ENCODE peak calls at places on chromosomes 3 and 15, in six cellular contexts. One of them, this sample, is unnamed.

GRCh38 chr3:188947983-188948657 is 223.7 kb upstream of the TPRG1 start:
- DNase-seq in heart right ventricle: peak
- DNase-seq in cardiac muscle cell: peak
- DNase-seq in HCT116: peak
- DNase-seq in AG04450: no peak
- DNase-seq in tibial artery: peak
- DNase-seq in this sample: peak

GRCh38 chr15:45732544-45733130 is 97.8 kb downstream of the SQOR start:
- DNase-seq in HCT116: no peak
- DNase-seq in cardiac muscle cell: peak
- DNase-seq in tibial artery: no peak
- DNase-seq in heart right ventricle: peak
- DNase-seq in AG04450: no peak
- DNase-seq in this sample: no peak

GRCh38 chr3:71955549-71956373 is 170.8 kb upstream of the PROK2 start:
- DNase-seq in AG04450: peak
- DNase-seq in heart right ventricle: peak
- DNase-seq in tibial artery: peak
- DNase-seq in cardiac muscle cell: peak
- DNase-seq in HCT116: peak
- DNase-seq in this sample: peak

GRCh38 chr3:38054166-38054991 is 15.4 kb downstream of the DLEC1 start:
- DNase-seq in HCT116: no peak
- DNase-seq in heart right ventricle: no peak
- DNase-seq in tibial artery: no peak
- DNase-seq in AG04450: no peak
- DNase-seq in cardiac muscle cell: no peak
- DNase-seq in this sample: no peak

GRCh38 chr3:171165499-171165921 is 139.0 kb upstream of the SLC2A2 start:
- DNase-seq in HCT116: no peak
- DNase-seq in heart right ventricle: no peak
- DNase-seq in AG04450: no peak
- DNase-seq in tibial artery: no peak
- DNase-seq in cardiac muscle cell: no peak
- DNase-seq in this sample: no peak

GRCh38 chr3:31704651-31705179 is 172.0 kb downstream of the STT3B start:
- DNase-seq in AG04450: peak
- DNase-seq in tibial artery: peak
- DNase-seq in heart right ventricle: peak
- DNase-seq in HCT116: peak
- DNase-seq in cardiac muscle cell: no peak
- DNase-seq in this sample: no peak

GRCh38 chr3:156630773-156631093 is 43.7 kb upstream of the TIPARP start:
- DNase-seq in AG04450: no peak
- DNase-seq in cardiac muscle cell: no peak
- DNase-seq in HCT116: no peak
- DNase-seq in heart right ventricle: no peak
- DNase-seq in tibial artery: no peak
- DNase-seq in this sample: no peak

GRCh38 chr3:55658297-55659022 is 171.4 kb upstream of the WNT5A start:
- DNase-seq in AG04450: no peak
- DNase-seq in heart right ventricle: no peak
- DNase-seq in HCT116: no peak
- DNase-seq in tibial artery: no peak
- DNase-seq in cardiac muscle cell: no peak
- DNase-seq in this sample: no peak

GRCh38 chr15:74040115-74040850 is 42.1 kb downstream of the GOLGA6A start:
- DNase-seq in HCT116: no peak
- DNase-seq in heart right ventricle: no peak
- DNase-seq in cardiac muscle cell: no peak
- DNase-seq in tibial artery: peak
- DNase-seq in AG04450: peak
- DNase-seq in this sample: peak

GRCh38 chr3:112320698-112321097 is 12.3 kb upstream of the CD200 start:
- DNase-seq in cardiac muscle cell: no peak
- DNase-seq in heart right ventricle: no peak
- DNase-seq in HCT116: no peak
- DNase-seq in tibial artery: no peak
- DNase-seq in AG04450: no peak
- DNase-seq in this sample: no peak

GRCh38 chr15:59436774-59437472 is 1.1 kb upstream of the FAM81A start:
- DNase-seq in AG04450: no peak
- DNase-seq in tibial artery: no peak
- DNase-seq in heart right ventricle: no peak
- DNase-seq in HCT116: no peak
- DNase-seq in cardiac muscle cell: peak
- DNase-seq in this sample: peak

GRCh38 chr3:8768364-8769087 is 887 bp downstream of the OXTR start:
- DNase-seq in heart right ventricle: no peak
- DNase-seq in AG04450: no peak
- DNase-seq in cardiac muscle cell: no peak
- DNase-seq in tibial artery: no peak
- DNase-seq in HCT116: no peak
- DNase-seq in this sample: no peak

GRCh38 chr3:71087109-71088018 is 496.2 kb downstream of the FOXP1 start:
- DNase-seq in tibial artery: no peak
- DNase-seq in heart right ventricle: no peak
- DNase-seq in AG04450: no peak
- DNase-seq in HCT116: no peak
- DNase-seq in cardiac muscle cell: no peak
- DNase-seq in this sample: no peak

GRCh38 chr3:134003066-134003465 is 26.7 kb downstream of the SLCO2A1 start:
- DNase-seq in cardiac muscle cell: no peak
- DNase-seq in AG04450: no peak
- DNase-seq in tibial artery: no peak
- DNase-seq in heart right ventricle: no peak
- DNase-seq in HCT116: no peak
- DNase-seq in this sample: no peak

GRCh38 chr3:166456291-166456690 is 619.1 kb upstream of the BCHE start:
- DNase-seq in HCT116: no peak
- DNase-seq in cardiac muscle cell: no peak
- DNase-seq in AG04450: no peak
- DNase-seq in tibial artery: no peak
- DNase-seq in heart right ventricle: no peak
- DNase-seq in this sample: no peak

GRCh38 chr15:41880156-41880877 is 13.5 kb downstream of the SPTBN5 start:
- DNase-seq in tibial artery: no peak
- DNase-seq in heart right ventricle: no peak
- DNase-seq in AG04450: no peak
- DNase-seq in HCT116: no peak
- DNase-seq in cardiac muscle cell: no peak
- DNase-seq in this sample: no peak

GRCh38 chr3:16864610-16865313 is 20.0 kb upstream of the PLCL2 start:
- DNase-seq in tibial artery: no peak
- DNase-seq in heart right ventricle: no peak
- DNase-seq in cardiac muscle cell: no peak
- DNase-seq in HCT116: no peak
- DNase-seq in AG04450: no peak
- DNase-seq in this sample: no peak

GRCh38 chr15:83198476-83198875 is 9.1 kb downstream of the HDGFL3 start:
- DNase-seq in heart right ventricle: no peak
- DNase-seq in tibial artery: no peak
- DNase-seq in HCT116: no peak
- DNase-seq in AG04450: no peak
- DNase-seq in cardiac muscle cell: no peak
- DNase-seq in this sample: no peak

GRCh38 chr3:153315781-153316180 is 153.8 kb downstream of the RAP2B start:
- DNase-seq in heart right ventricle: no peak
- DNase-seq in HCT116: no peak
- DNase-seq in tibial artery: no peak
- DNase-seq in cardiac muscle cell: no peak
- DNase-seq in AG04450: peak
- DNase-seq in this sample: no peak

GRCh38 chr3:153311531-153311930 is 149.5 kb downstream of the RAP2B start:
- DNase-seq in HCT116: no peak
- DNase-seq in heart right ventricle: no peak
- DNase-seq in cardiac muscle cell: no peak
- DNase-seq in AG04450: no peak
- DNase-seq in tibial artery: no peak
- DNase-seq in this sample: no peak

DNA sequence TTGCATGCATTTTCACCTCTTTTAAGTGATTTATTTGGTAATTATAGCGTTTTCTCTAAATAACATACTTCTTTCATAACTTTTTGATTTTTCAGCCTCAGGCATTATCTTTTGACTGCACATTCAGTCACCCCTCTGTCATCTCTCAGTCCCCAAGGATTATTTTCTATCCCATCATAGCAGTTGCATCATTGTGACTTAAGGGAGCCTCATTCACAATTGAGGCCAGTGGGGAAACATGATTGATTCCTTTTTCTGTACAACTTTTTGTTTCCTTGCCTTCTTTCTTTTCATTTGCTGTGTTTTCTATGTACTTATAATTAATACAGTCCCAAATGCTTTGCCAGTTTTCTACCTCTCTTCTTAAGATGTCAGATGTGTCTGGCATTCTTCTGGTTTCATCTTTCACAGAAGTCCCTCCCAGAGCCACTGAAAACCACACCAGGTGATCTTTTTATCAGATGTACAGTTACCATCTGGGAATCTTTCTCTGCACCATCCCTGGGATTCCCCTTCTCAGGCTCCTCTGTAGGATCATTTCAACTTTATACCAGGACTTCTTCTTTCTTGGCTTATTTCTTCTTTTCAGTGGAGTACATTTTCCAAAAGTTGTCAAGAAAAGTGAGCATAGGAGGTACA is 151.4 kb downstream of the RAP2B start:
- DNase-seq in heart right ventricle: no peak
- DNase-seq in tibial artery: no peak
- DNase-seq in AG04450: no peak
- DNase-seq in HCT116: no peak
- DNase-seq in cardiac muscle cell: no peak
- DNase-seq in this sample: no peak
- H3K4me3 ChIP-seq in heart right ventricle: no peak
- H3K4me3 ChIP-seq in tibial artery: no peak
- H3K4me3 ChIP-seq in AG04450: no peak
- H3K4me3 ChIP-seq in HCT116: no peak
- H3K4me3 ChIP-seq in cardiac muscle cell: no peak
- H3K4me3 ChIP-seq in this sample: no peak

GRCh38 chr15:66655511-66655910 is 46.5 kb upstream of the SMAD6 start:
- DNase-seq in AG04450: no peak
- DNase-seq in HCT116: no peak
- DNase-seq in cardiac muscle cell: no peak
- DNase-seq in heart right ventricle: no peak
- DNase-seq in tibial artery: no peak
- DNase-seq in this sample: no peak

GRCh38 chr15:66653398-66653797 is 48.6 kb upstream of the SMAD6 start:
- DNase-seq in AG04450: no peak
- DNase-seq in cardiac muscle cell: no peak
- DNase-seq in heart right ventricle: no peak
- DNase-seq in HCT116: no peak
- DNase-seq in tibial artery: no peak
- DNase-seq in this sample: no peak

GRCh38 chr15:66653852-66654251 is 48.2 kb upstream of the SMAD6 start:
- DNase-seq in AG04450: no peak
- DNase-seq in HCT116: no peak
- DNase-seq in heart right ventricle: no peak
- DNase-seq in tibial artery: no peak
- DNase-seq in cardiac muscle cell: no peak
- DNase-seq in this sample: no peak

GRCh38 chr15:66655997-66656396 is 46.0 kb upstream of the SMAD6 start:
- DNase-seq in cardiac muscle cell: no peak
- DNase-seq in AG04450: no peak
- DNase-seq in tibial artery: no peak
- DNase-seq in HCT116: no peak
- DNase-seq in heart right ventricle: no peak
- DNase-seq in this sample: no peak

GRCh38 chr15:66654718-66655375 is 47.2 kb upstream of the SMAD6 start:
- DNase-seq in AG04450: no peak
- DNase-seq in cardiac muscle cell: peak
- DNase-seq in HCT116: no peak
- DNase-seq in heart right ventricle: peak
- DNase-seq in tibial artery: no peak
- DNase-seq in this sample: no peak
- H3K4me3 ChIP-seq in AG04450: no peak
- H3K4me3 ChIP-seq in cardiac muscle cell: no peak
- H3K4me3 ChIP-seq in HCT116: no peak
- H3K4me3 ChIP-seq in heart right ventricle: peak
- H3K4me3 ChIP-seq in tibial artery: peak
- H3K4me3 ChIP-seq in this sample: no peak

DNA sequence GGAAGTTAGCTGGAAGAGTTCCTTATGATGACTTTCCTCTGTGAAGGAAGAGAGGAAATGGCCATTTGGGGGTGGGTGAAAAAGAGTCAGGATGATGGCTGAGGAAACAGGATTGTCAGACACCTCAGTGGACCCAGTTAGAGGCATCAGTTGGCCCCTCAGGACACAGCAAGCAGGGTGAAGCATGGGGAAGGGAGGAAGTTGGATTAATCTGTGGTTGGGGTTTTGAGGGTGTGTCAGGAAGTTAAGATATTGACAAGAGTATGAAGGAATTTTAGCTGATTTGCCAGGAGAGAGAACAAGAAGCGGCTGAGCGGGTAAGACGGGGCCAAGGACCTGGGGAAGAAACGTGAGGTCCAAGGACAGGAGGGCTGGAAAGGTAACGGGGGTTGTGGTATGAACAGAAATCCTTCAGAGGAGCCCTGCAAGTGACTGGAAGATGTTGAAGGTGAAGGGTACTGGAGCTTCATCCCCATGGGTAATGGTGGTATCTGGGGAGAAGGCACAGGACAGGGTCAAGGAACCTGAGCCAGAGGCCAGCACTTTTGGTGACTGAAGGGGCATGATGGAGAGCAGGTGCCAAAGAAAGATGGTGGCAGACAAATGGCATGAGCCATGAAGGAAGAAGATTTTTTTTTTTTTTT is 2.7 kb downstream of the UQCC5 start:
- DNase-seq in heart right ventricle: no peak
- DNase-seq in cardiac muscle cell: no peak
- DNase-seq in tibial artery: no peak
- DNase-seq in HCT116: no peak
- DNase-seq in AG04450: no peak
- DNase-seq in this sample: no peak
- H3K4me3 ChIP-seq in heart right ventricle: no peak
- H3K4me3 ChIP-seq in cardiac muscle cell: no peak
- H3K4me3 ChIP-seq in tibial artery: no peak
- H3K4me3 ChIP-seq in HCT116: no peak
- H3K4me3 ChIP-seq in AG04450: no peak
- H3K4me3 ChIP-seq in this sample: no peak

GRCh38 chr3:50182533-50183099 is 8.8 kb upstream of the GNAT1 start:
- DNase-seq in HCT116: no peak
- DNase-seq in cardiac muscle cell: no peak
- DNase-seq in tibial artery: no peak
- DNase-seq in AG04450: no peak
- DNase-seq in heart right ventricle: no peak
- DNase-seq in this sample: no peak

GRCh38 chr3:50186096-50186495 is 5.3 kb upstream of the GNAT1 start:
- DNase-seq in tibial artery: no peak
- DNase-seq in cardiac muscle cell: no peak
- DNase-seq in AG04450: no peak
- DNase-seq in heart right ventricle: no peak
- DNase-seq in HCT116: no peak
- DNase-seq in this sample: no peak

GRCh38 chr3:50185230-50185629 is 6.2 kb upstream of the GNAT1 start:
- DNase-seq in cardiac muscle cell: no peak
- DNase-seq in tibial artery: no peak
- DNase-seq in AG04450: no peak
- DNase-seq in HCT116: no peak
- DNase-seq in heart right ventricle: no peak
- DNase-seq in this sample: no peak

GRCh38 chr3:50183755-50184154 is 7.7 kb upstream of the GNAT1 start:
- DNase-seq in AG04450: no peak
- DNase-seq in cardiac muscle cell: no peak
- DNase-seq in tibial artery: no peak
- DNase-seq in heart right ventricle: no peak
- DNase-seq in HCT116: no peak
- DNase-seq in this sample: no peak

GRCh38 chr3:50184242-50184978 is 7.0 kb upstream of the GNAT1 start:
- DNase-seq in AG04450: no peak
- DNase-seq in cardiac muscle cell: no peak
- DNase-seq in HCT116: no peak
- DNase-seq in tibial artery: no peak
- DNase-seq in heart right ventricle: no peak
- DNase-seq in this sample: no peak
- H3K4me3 ChIP-seq in AG04450: no peak
- H3K4me3 ChIP-seq in cardiac muscle cell: no peak
- H3K4me3 ChIP-seq in HCT116: no peak
- H3K4me3 ChIP-seq in tibial artery: no peak
- H3K4me3 ChIP-seq in heart right ventricle: no peak
- H3K4me3 ChIP-seq in this sample: no peak